ENCODE peak calls at places on chromosomes 16 and 17, in seven cellular contexts. I is hypothalamus; Y is SW 1271; L is effector CD4-positive, alpha-beta T cell; X is HTR-8/SVneo; T is effector memory CD8-positive, alpha-beta T cell; B is germinal center. C is an unnamed sample.
A peak's percentile ranks its signal among the peaks of the same experiment; 100 is the strongest.

GRCh38 chr17:68853439-68853838 is 101.8 kb downstream of the ABCA8 start:
- DNase-seq in I (no peak), Y (no peak), L (no peak), X (no peak), T (no peak), B (no peak), C (no peak)

GRCh38 chr17:10936931-10937330 is 99.0 kb upstream of the PIRT start:
- DNase-seq in I (no peak), Y (no peak), L (no peak), X (no peak), T (no peak), B (no peak), C (no peak)

GRCh38 chr17:73304971-73305786 is 6.6 kb downstream of the CDC42EP4 start:
- DNase-seq in I (no peak), Y (peak; percentile 73), L (no peak), X (peak; percentile 83), T (no peak), B (no peak), C (peak; percentile 82)

GRCh38 chr17:51059781-51060180 is 60.9 kb downstream of the SPAG9 start:
- DNase-seq in I (no peak), Y (no peak), L (no peak), X (peak; percentile 36), T (no peak), B (no peak), C (no peak)

GRCh38 chr17:30236807-30237206 is 1.3 kb upstream of the SLC6A4 start:
- DNase-seq in I (peak; percentile 15), Y (no peak), L (no peak), X (peak; percentile 26), T (no peak), B (peak; percentile 42), C (peak; percentile 91)

GRCh38 chr16:31105677-31106213 is 2.4 kb upstream of the BCKDK start:
- DNase-seq in I (peak; percentile 60), Y (no peak), L (peak; percentile 68), X (peak; percentile 61), T (peak; percentile 81), B (peak; percentile 85), C (peak; percentile 69)

GRCh38 chr17:46770818-46771600 is 47.5 kb downstream of the WNT3 start:
- DNase-seq in I (no peak), Y (no peak), L (no peak), X (peak; percentile 71), T (no peak), B (peak; percentile 47), C (peak; percentile 62)

GRCh38 chr17:42337442-42337841 is 49.1 kb downstream of the STAT5A start:
- DNase-seq in I (no peak), Y (no peak), L (peak; percentile 44), X (no peak), T (peak; percentile 51), B (no peak), C (no peak)

GRCh38 chr16:78235168-78235800 is 135.8 kb downstream of the WWOX start:
- DNase-seq in I (peak; percentile 42), Y (peak; percentile 8), L (peak; percentile 42), X (peak; percentile 24), T (peak; percentile 56), B (peak; percentile 76), C (peak; percentile 71)

GRCh38 chr16:6382787-6383515 is 949.7 kb upstream of the RBFOX1 start:
- DNase-seq in I (no peak), Y (no peak), L (no peak), X (no peak), T (no peak), B (no peak), C (no peak)

GRCh38 chr16:20612551-20613470 is 36.6 kb upstream of the ACSM2B start:
- DNase-seq in I (no peak), Y (no peak), L (no peak), X (no peak), T (no peak), B (no peak), C (no peak)

GRCh38 chr16:84183911-84184310 is 2.9 kb downstream of the TAF1C start:
- DNase-seq in I (no peak), Y (no peak), L (no peak), X (no peak), T (no peak), B (no peak), C (peak; percentile 46)

GRCh38 chr17:31452101-31452500 is 60.6 kb downstream of the RAB11FIP4 start:
- DNase-seq in I (no peak), Y (no peak), L (no peak), X (no peak), T (no peak), B (no peak), C (no peak)

GRCh38 chr17:42608692-42609181 is 437 bp downstream of the RETREG3 start:
- DNase-seq in I (no peak), Y (no peak), L (no peak), X (no peak), T (peak; percentile 6), B (peak; percentile 23), C (no peak)

GRCh38 chr17:47694818-47695663 is 1.1 kb downstream of the TBKBP1 start:
- DNase-seq in I (no peak), Y (no peak), L (no peak), X (peak; percentile 74), T (peak; percentile 28), B (no peak), C (no peak)

GRCh38 chr17:70521821-70522256 is 352.5 kb downstream of the KCNJ2 start:
- DNase-seq in I (no peak), Y (no peak), L (no peak), X (no peak), T (no peak), B (no peak), C (no peak)

GRCh38 chr16:71726491-71727319 is 2.2 kb upstream of the PHLPP2 start:
- DNase-seq in I (no peak), Y (no peak), L (no peak), X (no peak), T (no peak), B (peak; percentile 38), C (no peak)

GRCh38 chr16:3101841-3102470 is 2.9 kb upstream of the ZSCAN10 start:
- DNase-seq in I (no peak), Y (no peak), L (no peak), X (no peak), T (no peak), B (no peak), C (no peak)

GRCh38 chr17:60825351-60825750 is 147.7 kb downstream of the BCAS3 start:
- DNase-seq in I (no peak), Y (no peak), L (no peak), X (no peak), T (no peak), B (no peak), C (no peak)

GRCh38 chr16:85573696-85574641 is 39.2 kb upstream of the GSE1 start:
- DNase-seq in I (peak; percentile 40), Y (no peak), L (no peak), X (no peak), T (no peak), B (no peak), C (no peak)

GRCh38 chr17:60102632-60103047 is 23.9 kb upstream of the HEATR6 start:
- DNase-seq in I (no peak), Y (no peak), L (no peak), X (no peak), T (no peak), B (no peak), C (peak; percentile 41)

GRCh38 chr17:80029235-80029974 is 6.3 kb downstream of the TBC1D16 start:
- DNase-seq in I (no peak), Y (no peak), L (no peak), X (no peak), T (no peak), B (no peak), C (no peak)